ENCODE peak calls at places on chromosome 16, in eight cellular contexts. W is heart left ventricle, D is suprapubic skin, J is A549, N is uterus, T is HCT116, Y is right lobe of liver, X is breast epithelium. A is an unnamed sample.

GRCh38 chr16:66923247-66923851 is 2.0 kb downstream of the RRAD start:
- DNase-seq in W (no peak), D (no peak), J (no peak), N (peak; percentile 73), T (no peak), Y (no peak), X (no peak), A (no peak)

GRCh38 chr16:68072038-68072695 is 13.0 kb upstream of the NFATC3 start:
- DNase-seq in W (peak; percentile 53), D (no peak), J (no peak), N (no peak), T (no peak), Y (peak; percentile 86), X (no peak), A (no peak)

GRCh38 chr16:53756329-53756996 is 52.5 kb downstream of the FTO start:
- DNase-seq in W (no peak), D (no peak), J (no peak), N (no peak), T (no peak), Y (no peak), X (no peak), A (no peak)

GRCh38 chr16:54679531-54679930 is 251.1 kb upstream of the IRX5 start:
- DNase-seq in W (no peak), D (no peak), J (no peak), N (no peak), T (no peak), Y (no peak), X (no peak), A (no peak)

GRCh38 chr16:74577882-74578366 is 29.0 kb downstream of the GLG1 start:
- DNase-seq in W (no peak), D (no peak), J (no peak), N (no peak), T (peak; percentile 94), Y (no peak), X (no peak), A (no peak)

GRCh38 chr16:50208460-50208931 is 55.4 kb downstream of the TENT4B start:
- DNase-seq in W (no peak), D (no peak), J (no peak), N (no peak), T (no peak), Y (no peak), X (no peak), A (no peak)

GRCh38 chr16:84780977-84781376 is 38.8 kb upstream of the CRISPLD2 start:
- DNase-seq in W (no peak), D (no peak), J (no peak), N (no peak), T (no peak), Y (no peak), X (no peak), A (no peak)

GRCh38 chr16:5490499-5490898 is 392.9 kb upstream of the EEF2KMT start:
- DNase-seq in W (no peak), D (no peak), J (peak; percentile 9), N (no peak), T (peak; percentile 15), Y (no peak), X (no peak), A (no peak)

GRCh38 chr16:10668322-10669045 is 26.2 kb downstream of the TEKT5 start:
- DNase-seq in W (no peak), D (no peak), J (peak; percentile 45), N (no peak), T (no peak), Y (no peak), X (no peak), A (no peak)

GRCh38 chr16:68084504-68085258 is 489 bp upstream of the NFATC3 start:
- DNase-seq in W (peak; percentile 96), D (peak; percentile 94), J (peak; percentile 92), N (peak; percentile 88), T (no peak), Y (peak; percentile 94), X (peak; percentile 80), A (peak; percentile 54)

GRCh38 chr16:56344518-56345405 is 80.6 kb downstream of the AMFR start:
- DNase-seq in W (peak; percentile 40), D (no peak), J (no peak), N (no peak), T (no peak), Y (peak; percentile 66), X (no peak), A (no peak)

GRCh38 chr16:70778901-70779309 is 22.1 kb downstream of the VAC14 start:
- DNase-seq in W (no peak), D (no peak), J (peak; percentile 88), N (peak; percentile 89), T (peak; percentile 81), Y (no peak), X (peak; percentile 73), A (no peak)

GRCh38 chr16:3281222-3281621 is 2.1 kb upstream of the ZNF263 start:
- DNase-seq in W (no peak), D (no peak), J (no peak), N (no peak), T (no peak), Y (no peak), X (no peak), A (no peak)

GRCh38 chr16:78689031-78689430 is 589.6 kb downstream of the WWOX start:
- DNase-seq in W (no peak), D (no peak), J (no peak), N (peak; percentile 42), T (no peak), Y (no peak), X (no peak), A (no peak)

GRCh38 chr16:56990407-56991286 is 1.3 kb downstream of the NLRC5 start:
- DNase-seq in W (peak; percentile 14), D (peak; percentile 45), J (no peak), N (peak; percentile 15), T (no peak), Y (peak; percentile 27), X (no peak), A (no peak)

GRCh38 chr16:68711421-68712139 is 25.5 kb upstream of the CDH1 start:
- DNase-seq in W (peak; percentile 60), D (no peak), J (no peak), N (no peak), T (no peak), Y (no peak), X (no peak), A (no peak)

GRCh38 chr16:56279132-56279531 is 87.8 kb downstream of the GNAO1 start:
- DNase-seq in W (no peak), D (no peak), J (no peak), N (no peak), T (no peak), Y (no peak), X (peak; percentile 38), A (no peak)

GRCh38 chr16:17439580-17439979 is 31.2 kb downstream of the XYLT1 start:
- DNase-seq in W (no peak), D (no peak), J (no peak), N (no peak), T (no peak), Y (no peak), X (no peak), A (no peak)

GRCh38 chr16:71933913-71934696 is 38.8 kb downstream of the IST1 start:
- DNase-seq in W (no peak), D (no peak), J (no peak), N (no peak), T (no peak), Y (no peak), X (no peak), A (no peak)
- TF ChIP-seq POLR2A in W (no peak), D (no peak), J (no peak), N (no peak), T (no peak), Y (no peak), X (no peak), A (no peak)

DNA sequence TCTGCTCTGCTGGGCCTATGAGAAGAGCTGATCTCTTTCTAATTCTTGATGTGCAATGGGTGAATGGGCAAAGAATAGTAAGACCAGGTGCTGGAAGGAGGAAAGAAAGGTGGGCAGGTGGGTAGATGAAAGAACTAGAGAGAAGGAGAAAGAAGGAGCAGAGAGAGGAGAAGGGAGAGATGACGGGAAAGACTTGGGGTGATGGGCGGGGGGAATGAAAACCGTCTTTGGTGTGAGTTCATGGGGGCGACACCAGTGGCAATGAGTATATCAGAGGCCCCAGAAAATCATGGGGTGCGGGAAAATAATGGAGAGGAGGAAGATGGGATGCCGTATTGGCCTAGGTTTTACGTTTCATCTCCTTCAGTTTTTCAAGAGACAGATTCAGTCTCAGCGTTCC is 128.8 kb upstream of the PLCG2 start:
- DNase-seq in W (peak; percentile 5), D (no peak), J (no peak), N (no peak), T (no peak), Y (no peak), X (no peak), A (no peak)
- H3K27ac ChIP-seq in W (no peak overlapping the region), D (no peak overlapping the region), J (no peak overlapping the region), N (peak overlapping the region; percentile 72), T (no peak overlapping the region), Y (no peak overlapping the region), X (no peak overlapping the region), A (peak overlapping the region; percentile 74)

GRCh38 chr16:12436201-12436657 is 367.5 kb downstream of the CPPED1 start:
- DNase-seq in W (no peak), D (no peak), J (no peak), N (no peak), T (no peak), Y (no peak), X (no peak), A (no peak)
- H3K4me3 ChIP-seq in W (no peak overlapping the region), D (no peak overlapping the region), J (no peak overlapping the region), N (no peak overlapping the region), T (no peak overlapping the region), Y (no peak overlapping the region), X (no peak overlapping the region), A (no peak overlapping the region)

GRCh38 chr16:88568710-88569613 is 1.2 kb upstream of the ZC3H18 start:
- DNase-seq in W (peak; percentile 49), D (no peak), J (no peak), N (no peak), T (no peak), Y (no peak), X (no peak), A (no peak)

GRCh38 chr16:88566158-88566557 is 4.0 kb upstream of the ZC3H18 start:
- DNase-seq in W (peak; percentile 3), D (no peak), J (no peak), N (no peak), T (peak; percentile 34), Y (no peak), X (no peak), A (no peak)

GRCh38 chr16:88569614-88569984 is 604 bp upstream of the ZC3H18 start:
- DNase-seq in W (no peak), D (no peak), J (no peak), N (peak; percentile 34), T (no peak), Y (peak; percentile 54), X (no peak), A (no peak)

GRCh38 chr16:88570691-88571092 is 489 bp downstream of the ZC3H18 start:
- DNase-seq in W (peak; percentile 64), D (no peak), J (no peak), N (no peak), T (no peak), Y (no peak), X (no peak), A (no peak)

DNA sequence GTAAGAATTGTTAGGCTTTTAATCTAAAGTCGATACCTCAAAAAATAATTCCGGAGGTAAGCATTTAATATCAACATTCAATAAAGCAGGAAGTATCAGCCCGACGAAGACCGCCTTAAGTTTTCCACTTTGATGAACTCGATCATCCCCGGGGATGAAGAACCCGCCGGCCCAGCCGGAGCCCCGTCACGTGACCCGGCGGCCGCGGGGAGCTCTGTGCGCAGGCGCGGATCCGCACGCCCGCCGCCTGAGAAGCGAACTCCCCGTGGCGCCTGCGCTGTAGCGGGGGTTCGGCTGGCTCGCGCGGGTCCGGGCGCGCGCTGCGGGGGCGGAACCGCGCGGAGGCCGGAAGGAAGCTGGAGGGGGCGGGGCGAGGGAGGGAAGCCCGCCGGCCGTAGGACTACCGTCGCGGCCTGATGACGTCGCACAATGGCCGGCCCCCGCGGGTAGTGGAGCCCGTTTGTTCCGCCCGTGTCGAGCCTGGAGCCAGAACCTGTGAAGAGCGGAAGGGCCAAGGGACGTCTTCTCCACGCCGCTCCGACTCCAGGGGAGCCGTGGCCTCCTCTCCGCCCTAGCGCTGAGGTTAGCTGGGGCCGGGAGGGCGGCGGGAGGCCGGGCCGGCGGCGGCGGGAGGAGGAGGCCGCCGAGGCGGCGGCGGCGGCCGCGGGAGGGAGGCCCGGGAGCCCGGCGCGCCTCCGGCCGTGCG is at the start of gene ZC3H18:
- DNase-seq in W (peak; percentile 99), D (peak; percentile 97), J (peak; percentile 96), N (peak; percentile 98), T (peak; percentile 91), Y (peak; percentile 98), X (peak; percentile 95), A (peak; percentile 82)
- TF ChIP-seq POLR2A in W (peak; percentile 75), D (no peak), J (peak; percentile 50), N (peak; percentile 43), T (peak; percentile 83), Y (peak; percentile 51), X (no peak), A (peak; percentile 44)